ENCODE peak calls at places on chromosomes 16 and 17, in seven cellular contexts. N, G, R, D, Y, M and H are unnamed samples.

GRCh38 chr16:88798073-88798472 is 5.5 kb upstream of the CDT1 start:
- DNase-seq in M (no peak), D (no peak), G (no peak), R (no peak), Y (no peak), N (no peak), H (no peak)

GRCh38 chr17:7081341-7082062 is 1.5 kb upstream of the CLEC10A start:
- DNase-seq in Y (no peak), N (no peak), G (no peak), M (peak), R (no peak), D (no peak), H (no peak)

GRCh38 chr16:57732011-57732410 is 3.6 kb upstream of the KATNB1 start:
- DNase-seq in N (no peak), R (no peak), M (no peak), D (no peak), Y (peak), G (no peak), H (no peak)

GRCh38 chr16:4330277-4330882 is 14.5 kb downstream of the GLIS2 start:
- DNase-seq in Y (peak), G (peak), M (peak), N (peak), D (peak), R (peak), H (peak)

GRCh38 chr17:57085448-57086068 is 512 bp downstream of the AKAP1 start:
- DNase-seq in G (peak), N (peak), D (peak), M (peak), R (peak), Y (peak), H (peak)

GRCh38 chr17:77963441-77963840 is 4.9 kb downstream of the TNRC6C start:
- DNase-seq in R (peak), N (no peak), Y (peak), D (no peak), M (peak), G (peak), H (no peak)

GRCh38 chr16:25838724-25839186 is 147.0 kb downstream of the HS3ST4 start:
- DNase-seq in G (peak), D (peak), N (peak), R (peak), Y (peak), M (no peak), H (no peak)

GRCh38 chr17:57256708-57257112 is 387 bp downstream of the MSI2 start:
- DNase-seq in G (peak), D (no peak), R (peak), Y (peak), M (peak), N (peak), H (peak)

GRCh38 chr16:3474136-3474779 is 21.0 kb downstream of the C16orf90 start:
- DNase-seq in R (no peak), M (no peak), Y (no peak), D (no peak), G (no peak), N (no peak), H (no peak)

GRCh38 chr17:10123093-10123492 is 75.3 kb downstream of the GAS7 start:
- DNase-seq in M (no peak), D (no peak), G (no peak), Y (no peak), R (no peak), N (no peak), H (no peak)

GRCh38 chr16:28531777-28532744 is 6.7 kb downstream of the NUPR1 start:
- DNase-seq in M (no peak), R (no peak), G (peak), N (peak), Y (peak), D (peak), H (peak)

GRCh38 chr16:31476305-31477219 is 4.6 kb downstream of the TGFB1I1 start:
- DNase-seq in M (peak), D (peak), G (peak), R (no peak), N (no peak), Y (no peak), H (peak)

GRCh38 chr17:68197997-68198930 is 49.6 kb upstream of the AMZ2 start:
- DNase-seq in Y (no peak), M (no peak), G (no peak), R (no peak), D (peak), N (no peak), H (no peak)

GRCh38 chr17:55345132-55345531 is 76.5 kb downstream of the MMD start:
- DNase-seq in D (no peak), M (no peak), G (no peak), Y (no peak), R (no peak), N (no peak), H (no peak)

GRCh38 chr17:44961921-44962350 is 6.2 kb downstream of the C1QL1 start:
- DNase-seq in Y (peak), D (no peak), G (no peak), M (no peak), R (no peak), N (peak), H (no peak)

GRCh38 chr17:7445011-7445927 is at the start of gene CHRNB1:
- DNase-seq in M (peak), N (peak), D (peak), Y (peak), G (peak), R (peak), H (peak)

GRCh38 chr16:57277586-57277985 is 6.9 kb downstream of the PLLP start:
- DNase-seq in N (peak), Y (peak), R (peak), G (no peak), M (peak), D (no peak), H (peak)

GRCh38 chr17:46742539-46743270 is 75.8 kb downstream of the WNT3 start:
- DNase-seq in N (peak), R (peak), Y (peak), G (peak), D (no peak), M (no peak), H (peak)

GRCh38 chr16:89187337-89188063 is 12.8 kb downstream of the SLC22A31 start:
- DNase-seq in M (peak), G (no peak), Y (no peak), N (peak), D (peak), R (peak), H (no peak)

GRCh38 chr17:35164716-35165115 is 17.1 kb downstream of the UNC45B start:
- DNase-seq in D (no peak), N (no peak), Y (no peak), G (no peak), M (no peak), R (no peak), H (no peak)

GRCh38 chr17:1808649-1809048 is 21.1 kb downstream of the SMYD4 start:
- DNase-seq in M (no peak), G (no peak), N (no peak), Y (no peak), R (no peak), D (no peak), H (no peak)

GRCh38 chr17:1813088-1813487 is 16.6 kb downstream of the SMYD4 start:
- DNase-seq in M (no peak), Y (peak), G (no peak), D (no peak), R (no peak), N (no peak), H (no peak)

GRCh38 chr17:1810450-1811103 is 19.1 kb downstream of the SMYD4 start:
- DNase-seq in N (no peak), M (no peak), G (no peak), Y (no peak), R (no peak), D (no peak), H (no peak)
- TF ChIP-seq CTCF in N (no peak), M (no peak), G (no peak), Y (no peak), R (no peak), D (no peak), H (no peak)

GRCh38 chr17:28842282-28843012 is at the start of gene FAM222B:
- DNase-seq in R (peak), G (peak), M (peak), Y (peak), D (peak), N (peak), H (peak)

GRCh38 chr17:28834420-28834819 is 8.2 kb downstream of the FAM222B start:
- DNase-seq in R (no peak), G (no peak), Y (no peak), M (no peak), D (no peak), N (no peak), H (no peak)

GRCh38 chr17:28843810-28844137 is 1.2 kb upstream of the FAM222B start:
- DNase-seq in D (no peak), N (no peak), G (no peak), M (no peak), R (no peak), Y (no peak), H (no peak)

GRCh38 chr17:28841901-28842281 is 699 bp downstream of the FAM222B start:
- DNase-seq in G (no peak), N (no peak), Y (no peak), D (no peak), M (no peak), R (no peak), H (no peak)

GRCh38 chr17:28839221-28839620 is 3.4 kb downstream of the FAM222B start:
- DNase-seq in D (no peak), M (no peak), R (peak), N (no peak), Y (no peak), G (no peak), H (no peak)
- TF ChIP-seq CTCF in D (no peak), M (no peak), R (no peak), N (no peak), Y (no peak), G (no peak), H (no peak)

DNA sequence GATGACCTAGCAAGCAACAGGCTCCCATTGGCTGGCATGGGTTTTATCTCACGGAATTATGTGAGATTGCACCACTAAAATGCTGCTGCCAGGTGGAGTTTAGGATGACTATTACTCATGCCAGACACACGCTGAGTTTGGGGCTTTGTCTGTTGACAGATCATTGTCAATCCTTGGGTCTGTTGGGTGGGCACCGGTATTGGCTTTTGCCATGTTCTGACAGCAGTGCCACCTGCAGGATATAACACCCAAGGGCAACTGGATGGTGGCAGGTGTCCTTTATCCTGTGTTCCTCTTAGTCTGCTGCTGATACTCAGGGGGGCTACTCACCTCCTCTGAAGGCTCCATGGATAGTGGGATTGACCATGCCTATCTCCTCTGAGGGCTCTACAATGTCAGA is 221.6 kb upstream of the DYNLRB2 start:
- DNase-seq in N (no peak), R (no peak), D (no peak), Y (no peak), G (no peak), M (no peak), H (no peak)
- TF ChIP-seq CTCF in N (no peak), R (no peak), D (no peak), Y (peak), G (no peak), M (no peak), H (no peak)

GRCh38 chr17:76504117-76504516 is 2.9 kb upstream of the RHBDF2 start:
- DNase-seq in D (no peak), R (no peak), M (no peak), G (no peak), Y (no peak), N (no peak), H (no peak)
- TF ChIP-seq CTCF in D (no peak), R (peak), M (no peak), G (no peak), Y (peak), N (no peak), H (no peak)

GRCh38 chr17:43908111-43908721 is 880 bp upstream of the MPP2 start:
- DNase-seq in Y (peak), G (peak), M (peak), N (peak), R (peak), D (peak), H (peak)

GRCh38 chr17:43905400-43905984 is 1.8 kb downstream of the MPP2 start:
- DNase-seq in Y (no peak), N (no peak), D (no peak), G (no peak), R (no peak), M (no peak), H (no peak)

GRCh38 chr17:43906951-43907424 is 348 bp downstream of the MPP2 start:
- DNase-seq in G (no peak), Y (no peak), N (no peak), R (no peak), D (no peak), M (peak), H (no peak)

GRCh38 chr17:43907425-43907981 is at the start of gene MPP2:
- DNase-seq in N (peak), D (peak), R (peak), Y (peak), M (peak), G (peak), H (peak)

GRCh38 chr17:43905985-43906852 is 1.1 kb downstream of the MPP2 start:
- DNase-seq in R (peak), N (peak), Y (peak), D (peak), M (peak), G (peak), H (peak)
- TF ChIP-seq CTCF in R (no peak), N (no peak), Y (no peak), D (no peak), M (no peak), G (no peak), H (no peak)

GRCh38 chr17:81254955-81255717 is 16.0 kb downstream of the NDUFAF8 start:
- DNase-seq in G (peak), N (peak), M (no peak), R (peak), D (peak), Y (peak), H (peak)

GRCh38 chr17:81251943-81252301 is 12.8 kb downstream of the NDUFAF8 start:
- DNase-seq in M (peak), D (no peak), Y (no peak), G (no peak), N (no peak), R (no peak), H (no peak)

GRCh38 chr17:81252336-81253329 is 13.5 kb downstream of the NDUFAF8 start:
- DNase-seq in M (no peak), G (no peak), Y (no peak), D (no peak), R (no peak), N (no peak), H (no peak)

GRCh38 chr17:81251091-81251942 is 12.2 kb downstream of the NDUFAF8 start:
- DNase-seq in Y (no peak), G (peak), N (no peak), D (no peak), R (no peak), M (no peak), H (no peak)

DNA sequence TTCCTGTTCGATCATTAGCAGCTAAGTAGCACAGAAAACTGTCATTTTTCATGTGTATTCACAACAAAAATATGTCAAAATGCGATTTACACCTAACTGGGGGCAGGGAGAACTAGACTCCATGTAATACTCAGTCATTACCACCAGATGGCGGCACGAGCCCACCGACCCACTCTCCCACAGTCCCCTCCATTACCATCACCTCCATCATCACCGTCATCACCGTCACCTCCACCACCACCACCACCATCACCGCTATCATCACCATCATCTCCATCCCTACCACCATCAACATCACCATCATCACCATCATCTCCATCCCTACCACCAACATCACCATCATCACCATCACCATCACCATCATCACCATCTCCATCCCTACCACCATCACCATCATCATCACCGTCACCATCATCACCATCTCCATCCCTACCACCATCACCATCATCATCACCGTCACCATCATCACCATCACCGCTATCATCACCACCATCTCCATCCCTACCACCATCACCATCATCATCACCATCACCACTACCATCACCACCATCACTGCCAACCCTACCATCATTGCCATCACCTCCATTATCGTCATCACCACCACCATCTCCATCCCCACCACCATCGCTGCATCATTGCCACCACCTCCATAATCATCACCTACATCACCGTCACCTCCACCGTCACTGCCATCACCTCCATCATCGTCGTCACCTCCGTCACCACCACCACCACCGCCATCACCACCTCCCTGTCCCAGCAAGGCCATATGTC is 14.4 kb downstream of the NDUFAF8 start:
- DNase-seq in M (peak), D (peak), G (peak), N (peak), Y (peak), R (no peak), H (peak)
- TF ChIP-seq CTCF in M (peak), D (peak), G (peak), N (peak), Y (peak), R (peak), H (peak)

DNA sequence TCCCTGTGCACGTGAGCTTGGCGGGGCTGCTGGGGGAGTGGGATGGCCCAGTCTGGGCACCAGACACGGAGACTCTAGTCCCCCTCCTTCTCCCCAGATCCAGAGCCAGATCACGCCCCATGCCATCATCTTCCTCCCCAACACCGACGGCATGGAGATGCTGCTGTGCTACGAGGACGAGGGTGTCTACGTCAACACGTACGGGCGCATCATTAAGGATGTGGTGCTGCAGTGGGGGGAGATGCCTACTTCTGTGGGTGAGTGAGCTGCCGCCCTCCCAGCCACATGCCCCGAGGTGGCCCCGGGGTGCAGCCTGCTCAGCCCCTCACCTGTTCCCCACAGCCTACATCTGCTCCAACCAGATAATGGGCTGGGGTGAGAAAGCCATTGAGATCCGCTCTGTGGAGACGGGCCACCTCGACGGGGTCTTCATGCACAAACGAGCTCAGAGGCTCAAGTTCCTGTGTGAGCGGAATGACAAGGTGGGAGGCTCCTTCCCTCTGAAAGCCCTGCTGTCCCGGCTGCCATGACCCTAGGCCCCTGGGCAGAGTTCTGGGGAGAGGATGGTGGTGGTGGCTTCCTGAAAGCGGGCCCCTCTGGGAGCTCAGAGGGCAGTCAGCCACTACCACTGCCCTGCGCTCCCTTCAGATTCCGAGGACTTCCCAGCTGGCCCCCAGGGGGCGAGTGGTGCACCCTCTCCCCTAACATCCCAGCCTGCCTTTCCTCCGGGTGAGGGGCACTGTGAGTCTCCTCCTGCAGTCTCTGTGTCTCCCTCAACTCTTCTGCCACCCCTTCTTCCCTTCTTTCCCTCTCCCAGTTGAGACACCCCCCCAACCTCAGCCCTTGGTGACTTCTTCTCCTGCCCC is 2.8 kb upstream of the C17orf107 start:
- DNase-seq in G (no peak), M (no peak), N (no peak), R (no peak), Y (no peak), D (no peak), H (no peak)
- TF ChIP-seq CTCF in G (no peak), M (no peak), N (no peak), R (no peak), Y (no peak), D (no peak), H (no peak)

DNA sequence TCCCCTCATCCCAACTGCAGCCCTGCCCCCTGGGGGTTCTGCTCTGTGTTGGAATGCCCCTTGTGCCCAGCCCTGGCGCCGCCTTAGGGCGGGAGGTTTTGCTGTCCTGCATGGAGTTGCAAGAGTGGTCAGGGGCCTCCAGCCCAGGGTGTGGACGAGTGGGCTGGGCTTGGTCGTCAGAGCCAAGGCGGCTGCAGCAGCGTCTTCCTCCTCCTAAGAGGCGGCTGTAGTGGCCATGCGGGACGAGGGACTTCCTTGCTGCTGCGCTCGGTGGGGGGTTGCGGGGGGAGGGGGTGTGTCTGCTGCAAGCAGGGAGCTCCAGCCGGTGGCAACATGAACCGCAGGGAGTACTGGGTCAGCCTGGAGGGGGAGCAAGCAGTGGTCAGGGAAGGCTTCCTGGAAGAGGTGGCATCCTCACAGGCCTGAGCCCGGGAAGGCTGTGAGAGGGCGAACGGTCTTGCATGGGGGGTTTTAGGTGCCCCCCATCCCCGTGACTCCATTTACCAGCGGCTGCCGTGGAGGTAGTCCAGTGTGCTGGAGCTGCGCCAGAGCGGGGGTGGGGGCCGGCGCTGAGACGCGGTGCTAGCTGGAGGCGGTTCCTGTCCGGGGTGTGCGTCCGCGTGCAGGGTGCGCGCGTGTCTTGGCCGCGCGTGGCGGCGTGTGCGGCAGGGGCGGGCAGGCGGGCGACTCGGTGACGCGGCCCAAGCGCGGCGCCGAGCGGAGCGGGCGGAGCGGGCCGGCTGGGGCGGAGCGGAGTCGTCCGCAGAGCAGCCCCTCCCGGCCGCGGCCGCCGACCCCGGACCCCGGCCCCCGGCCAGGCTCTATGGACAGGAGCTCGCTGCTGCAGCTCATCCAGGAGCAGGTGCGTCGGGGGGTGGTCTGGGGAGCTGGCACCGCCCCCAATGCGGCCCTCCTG is at the start of gene RHBDL1:
- DNase-seq in G (no peak), R (peak), Y (peak), N (peak), M (no peak), D (peak), H (no peak)
- TF ChIP-seq CTCF in G (no peak), R (no peak), Y (no peak), N (no peak), M (no peak), D (no peak), H (no peak)